ENCODE peak calls at places on chromosomes 13 and 19, in nine cellular contexts. S is AG04450, J is astrocyte, V is heart right ventricle, E is hepatocyte, M is PC-9, U is choroid plexus epithelial cell, Y is astrocyte of the cerebellum, G is esophagus muscularis mucosa. X is an unnamed sample.

GRCh38 chr13:47211106-47211505 is 314.3 kb upstream of the HTR2A start:
- DNase-seq in S (no peak), J (peak; percentile 47), V (no peak), E (no peak), M (peak; percentile 2), U (peak; percentile 44), Y (no peak), G (no peak), X (peak; percentile 53)

GRCh38 chr13:113558461-113558860 is 26.1 kb upstream of the TFDP1 start:
- DNase-seq in S (no peak), J (no peak), V (no peak), E (no peak), M (no peak), U (no peak), Y (no peak), G (peak; percentile 83), X (no peak)

GRCh38 chr19:18869781-18870530 is 26.0 kb downstream of the CERS1 start:
- DNase-seq in S (no peak), J (no peak), V (no peak), E (no peak), M (no peak), U (no peak), Y (no peak), G (no peak), X (no peak)

GRCh38 chr13:41565221-41565620 is 107.9 kb downstream of the RGCC start:
- DNase-seq in S (peak; percentile 79), J (peak; percentile 98), V (no peak), E (no peak), M (no peak), U (peak; percentile 85), Y (peak; percentile 72), G (no peak), X (peak; percentile 57)

GRCh38 chr13:100753391-100753790 is 78.8 kb upstream of the TMTC4 start:
- DNase-seq in S (no peak), J (no peak), V (no peak), E (no peak), M (no peak), U (no peak), Y (no peak), G (peak; percentile 82), X (no peak)

GRCh38 chr19:39136225-39136940 is 10.8 kb downstream of the PAK4 start:
- DNase-seq in S (no peak), J (no peak), V (no peak), E (no peak), M (no peak), U (no peak), Y (no peak), G (no peak), X (no peak)

GRCh38 chr19:11054628-11055027 is 34.6 kb upstream of the LDLR start:
- DNase-seq in S (no peak), J (no peak), V (no peak), E (no peak), M (no peak), U (no peak), Y (no peak), G (no peak), X (no peak)

GRCh38 chr19:5024282-5024681 is 55.4 kb downstream of the KDM4B start:
- DNase-seq in S (no peak), J (no peak), V (no peak), E (no peak), M (no peak), U (no peak), Y (no peak), G (no peak), X (no peak)

GRCh38 chr13:24032252-24032651 is 128.3 kb upstream of the SPATA13 start:
- DNase-seq in S (peak; percentile 65), J (peak; percentile 94), V (no peak), E (no peak), M (no peak), U (peak; percentile 83), Y (peak; percentile 64), G (no peak), X (peak; percentile 95)

GRCh38 chr13:110274687-110275086 is 32.3 kb downstream of the COL4A1 start:
- DNase-seq in S (no peak), J (no peak), V (no peak), E (no peak), M (no peak), U (no peak), Y (no peak), G (peak; percentile 86), X (no peak)

GRCh38 chr13:42924290-42924803 is 67.7 kb downstream of the EPSTI1 start:
- DNase-seq in S (no peak), J (no peak), V (no peak), E (no peak), M (no peak), U (no peak), Y (no peak), G (no peak), X (no peak)

GRCh38 chr13:41500501-41500900 is 43.2 kb downstream of the RGCC start:
- DNase-seq in S (no peak), J (no peak), V (no peak), E (no peak), M (no peak), U (no peak), Y (no peak), G (peak; percentile 79), X (peak; percentile 16)

GRCh38 chr19:6489278-6490061 is 7.9 kb upstream of the DENND1C start:
- DNase-seq in S (no peak), J (no peak), V (no peak), E (no peak), M (no peak), U (no peak), Y (no peak), G (no peak), X (no peak)

GRCh38 chr13:41811588-41812021 is 149.3 kb downstream of the VWA8 start:
- DNase-seq in S (no peak), J (no peak), V (no peak), E (no peak), M (no peak), U (no peak), Y (no peak), G (no peak), X (no peak)

GRCh38 chr13:88887045-88887662 is 1216.0 kb downstream of the SLITRK5 start:
- DNase-seq in S (no peak), J (no peak), V (no peak), E (no peak), M (no peak), U (no peak), Y (no peak), G (no peak), X (no peak)
- TF ChIP-seq CTCF in S (no peak), J (no peak), V (no peak), E (no peak), M (no peak), U (no peak), Y (no peak), G (no peak), X (no peak)

DNA sequence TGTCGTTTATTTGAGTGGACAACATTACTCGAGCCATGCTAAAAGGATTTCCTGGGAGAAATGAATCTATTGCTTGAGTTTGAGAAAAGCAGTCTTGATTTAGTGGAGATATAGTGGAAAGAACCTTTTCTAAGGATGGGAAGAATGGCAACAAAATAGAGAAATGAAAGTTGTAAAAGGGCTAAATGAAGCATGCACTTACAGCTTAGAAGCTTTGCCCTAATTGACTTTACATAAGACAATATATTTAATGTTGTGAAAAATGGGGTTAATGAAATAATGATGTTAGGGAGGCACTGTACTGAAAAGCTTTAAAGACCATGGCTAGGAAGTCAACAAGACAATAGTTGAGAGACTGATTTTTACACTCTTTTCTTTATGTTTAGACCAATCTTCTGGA is 35.4 kb downstream of the SLC10A2 start:
- DNase-seq in S (no peak), J (no peak), V (no peak), E (no peak), M (no peak), U (no peak), Y (no peak), G (no peak), X (no peak)
- H3K4me3 ChIP-seq in S (no peak overlapping the region), J (no peak overlapping the region), V (no peak overlapping the region), E (no peak overlapping the region), M (no peak overlapping the region), U (no peak overlapping the region), Y (no peak overlapping the region), G (no peak overlapping the region), X (no peak overlapping the region)

GRCh38 chr13:29676941-29677452 is 81.5 kb upstream of the SLC7A1 start:
- DNase-seq in S (no peak), J (peak; percentile 50), V (no peak), E (no peak), M (peak; percentile 36), U (no peak), Y (no peak), G (no peak), X (no peak)
- TF ChIP-seq CTCF in S (no peak), J (no peak), V (no peak), E (no peak), M (no peak), U (no peak), Y (no peak), G (no peak), X (no peak)

GRCh38 chr19:7699422-7700127 is 2.4 kb downstream of the FCER2 start:
- DNase-seq in S (no peak), J (no peak), V (no peak), E (no peak), M (peak; percentile 15), U (no peak), Y (no peak), G (no peak), X (peak; percentile 43)

GRCh38 chr19:7698583-7698982 is 3.3 kb downstream of the FCER2 start:
- DNase-seq in S (no peak), J (no peak), V (no peak), E (no peak), M (no peak), U (no peak), Y (no peak), G (no peak), X (no peak)

GRCh38 chr19:7697721-7698287 is 4.1 kb downstream of the FCER2 start:
- DNase-seq in S (no peak), J (no peak), V (no peak), E (no peak), M (no peak), U (no peak), Y (no peak), G (no peak), X (no peak)

GRCh38 chr19:7700128-7700470 is 1.8 kb downstream of the FCER2 start:
- DNase-seq in S (no peak), J (no peak), V (no peak), E (no peak), M (no peak), U (no peak), Y (no peak), G (no peak), X (no peak)

DNA sequence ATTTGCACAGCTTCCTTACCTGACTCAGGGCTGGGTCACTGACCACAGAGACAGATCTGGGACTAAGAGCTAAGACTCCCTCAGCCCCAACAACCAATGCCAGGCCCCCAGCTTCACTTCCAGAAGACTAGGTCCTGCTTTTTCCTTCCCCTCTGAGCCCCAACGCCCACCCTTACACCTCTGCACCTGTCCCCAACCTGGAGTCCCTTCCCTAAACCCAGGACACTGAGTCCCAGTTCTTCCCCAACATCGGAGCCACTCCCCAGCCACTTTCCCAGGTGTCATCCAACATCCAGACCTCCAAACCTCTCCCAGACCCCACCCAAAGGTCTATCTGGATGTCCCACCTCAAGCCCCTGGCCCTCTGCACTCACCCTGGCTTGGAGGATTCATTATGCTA is 2.9 kb downstream of the FCER2 start:
- DNase-seq in S (no peak), J (no peak), V (no peak), E (no peak), M (no peak), U (no peak), Y (no peak), G (no peak), X (no peak)
- H3K4me3 ChIP-seq in S (no peak overlapping the region), J (no peak overlapping the region), V (no peak overlapping the region), E (no peak overlapping the region), M (no peak overlapping the region), U (no peak overlapping the region), Y (no peak overlapping the region), G (no peak overlapping the region), X (no peak overlapping the region)

GRCh38 chr19:2096543-2097329 is at the start of gene IZUMO4:
- DNase-seq in S (peak; percentile 92), J (peak; percentile 82), V (peak; percentile 98), E (peak; percentile 100), M (peak; percentile 95), U (peak; percentile 98), Y (peak; percentile 88), G (peak; percentile 99), X (peak; percentile 98)
- TF ChIP-seq CTCF in S (peak; percentile 40), J (no peak), V (peak; percentile 40), E (peak; percentile 45), M (no peak), U (peak; percentile 31), Y (peak; percentile 24), G (peak; percentile 33), X (peak; percentile 26)

X was measured in cardiac fibroblast.